ENCODE peak calls at places on chromosomes 4 and X, in five cellular contexts. E, Y, M, Q and D are unnamed samples.

GRCh38 chr4:142408003-142408441 is 438.1 kb downstream of the INPP4B start:
- DNase-seq in E (no peak), Y (no peak), M (no peak), Q (no peak), D (no peak)

GRCh38 chrX:28590394-28590793 is 3.1 kb downstream of the IL1RAPL1 start:
- DNase-seq in E (no peak), Y (no peak), M (no peak), Q (no peak), D (no peak)

GRCh38 chrX:63613531-63614028 is 171.4 kb downstream of the ARHGEF9 start:
- DNase-seq in E (no peak), Y (no peak), M (no peak), Q (no peak), D (no peak)

GRCh38 chr4:55303818-55304217 is 42.2 kb upstream of the SRD5A3 start:
- DNase-seq in E (no peak), Y (no peak), M (no peak), Q (no peak), D (peak; percentile 10)

GRCh38 chrX:151973851-151974335 is 583 bp downstream of the GABRE start:
- DNase-seq in E (peak; percentile 57), Y (no peak), M (no peak), Q (peak; percentile 38), D (peak; percentile 22)

GRCh38 chrX:85109235-85109634 is 105.6 kb downstream of the APOOL start:
- DNase-seq in E (no peak), Y (peak; percentile 65), M (no peak), Q (peak; percentile 54), D (peak; percentile 38)

GRCh38 chr4:177250056-177250696 is 59.5 kb upstream of the NEIL3 start:
- DNase-seq in E (peak; percentile 72), Y (peak; percentile 81), M (peak; percentile 53), Q (peak; percentile 78), D (peak; percentile 83)

GRCh38 chrX:54494970-54495813 is 842 bp downstream of the FGD1 start:
- DNase-seq in E (no peak), Y (no peak), M (no peak), Q (peak; percentile 20), D (peak; percentile 32)

GRCh38 chrX:125422986-125423385 is 103.3 kb downstream of the TEX13C start:
- DNase-seq in E (no peak), Y (no peak), M (no peak), Q (no peak), D (no peak)

GRCh38 chr4:141802324-141802723 is 165.9 kb downstream of the IL15 start:
- DNase-seq in E (no peak), Y (no peak), M (no peak), Q (no peak), D (peak; percentile 14)

GRCh38 chrX:53256446-53257041 is 24.8 kb downstream of the IQSEC2 start:
- DNase-seq in E (no peak), Y (no peak), M (no peak), Q (no peak), D (peak; percentile 53)